ENCODE peak calls at places on chromosomes 1 and 21, in seven cellular contexts. B, A, I, K, L, Q and C are unnamed samples.

GRCh38 chr1:177385760-177386698 is 215.3 kb downstream of the BRINP2 start:
- DNase-seq in B (peak), A (no peak), I (no peak), K (no peak), L (no peak), Q (peak), C (no peak)

GRCh38 chr1:233075045-233075444 is 124.6 kb downstream of the NTPCR start:
- DNase-seq in B (no peak), A (no peak), I (no peak), K (no peak), L (no peak), Q (no peak), C (no peak)

GRCh38 chr1:173503391-173503790 is 26.3 kb downstream of the PRDX6 start:
- DNase-seq in B (peak), A (peak), I (no peak), K (no peak), L (peak), Q (no peak), C (no peak)

GRCh38 chr1:29211086-29212030 is 19.4 kb downstream of the MECR start:
- DNase-seq in B (no peak), A (no peak), I (no peak), K (no peak), L (no peak), Q (no peak), C (no peak)

GRCh38 chr1:25993197-25993951 is 4.5 kb downstream of the PAFAH2 start:
- DNase-seq in B (no peak), A (peak), I (no peak), K (no peak), L (no peak), Q (no peak), C (no peak)

GRCh38 chr1:46114925-46115603 is 17.4 kb downstream of the PIK3R3 start:
- DNase-seq in B (no peak), A (no peak), I (no peak), K (no peak), L (no peak), Q (no peak), C (no peak)

GRCh38 chr1:199723557-199723956 is 304.0 kb upstream of the NR5A2 start:
- DNase-seq in B (no peak), A (no peak), I (no peak), K (no peak), L (no peak), Q (no peak), C (no peak)

GRCh38 chr1:31215083-31215570 is 24.6 kb downstream of the NKAIN1 start:
- DNase-seq in B (peak), A (no peak), I (no peak), K (no peak), L (no peak), Q (no peak), C (no peak)

GRCh38 chr1:171142451-171143121 is 42.5 kb upstream of the FMO2 start:
- DNase-seq in B (no peak), A (no peak), I (no peak), K (no peak), L (no peak), Q (no peak), C (no peak)

GRCh38 chr1:1397839-1398523 is 1.2 kb downstream of the CCNL2 start:
- DNase-seq in B (peak), A (peak), I (no peak), K (no peak), L (peak), Q (no peak), C (no peak)

GRCh38 chr1:147669475-147670318 is 627 bp downstream of the ACP6 start:
- DNase-seq in B (peak), A (peak), I (no peak), K (no peak), L (peak), Q (no peak), C (peak)

GRCh38 chr21:45532826-45533730 is 9.2 kb downstream of the SLC19A1 start:
- DNase-seq in B (no peak), A (no peak), I (no peak), K (no peak), L (no peak), Q (no peak), C (no peak)

GRCh38 chr21:18493420-18493819 is 89.8 kb upstream of the TMPRSS15 start:
- DNase-seq in B (no peak), A (no peak), I (no peak), K (no peak), L (no peak), Q (no peak), C (no peak)

GRCh38 chr1:222167111-222167510 is 380.8 kb downstream of the HHIPL2 start:
- DNase-seq in B (peak), A (peak), I (peak), K (no peak), L (no peak), Q (peak), C (peak)

DNA sequence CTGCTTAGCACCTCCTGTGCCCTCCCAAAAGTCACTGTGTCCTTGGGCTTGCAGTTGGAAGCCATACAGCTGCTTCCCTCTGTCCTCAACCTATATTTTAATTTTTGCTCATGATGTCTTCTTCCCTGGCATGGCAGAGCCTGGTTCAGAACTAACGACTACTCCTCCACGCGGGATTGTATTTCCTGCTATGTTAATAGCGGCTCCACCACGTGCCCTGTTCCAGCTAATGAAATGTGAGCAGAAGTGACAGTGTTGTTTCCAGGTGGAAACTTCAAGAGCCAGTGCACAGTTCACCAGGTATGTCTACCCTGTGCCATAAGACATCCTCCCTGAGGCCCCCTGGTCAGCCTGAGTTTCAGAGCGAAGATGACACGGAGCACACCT is 52.1 kb downstream of the DHRS3 start:
- DNase-seq in B (no peak), A (no peak), I (no peak), K (no peak), L (no peak), Q (no peak), C (no peak)
- TF ChIP-seq JUND in B (no peak), A (no peak), I (no peak), K (no peak), L (no peak), Q (no peak), C (no peak)

DNA sequence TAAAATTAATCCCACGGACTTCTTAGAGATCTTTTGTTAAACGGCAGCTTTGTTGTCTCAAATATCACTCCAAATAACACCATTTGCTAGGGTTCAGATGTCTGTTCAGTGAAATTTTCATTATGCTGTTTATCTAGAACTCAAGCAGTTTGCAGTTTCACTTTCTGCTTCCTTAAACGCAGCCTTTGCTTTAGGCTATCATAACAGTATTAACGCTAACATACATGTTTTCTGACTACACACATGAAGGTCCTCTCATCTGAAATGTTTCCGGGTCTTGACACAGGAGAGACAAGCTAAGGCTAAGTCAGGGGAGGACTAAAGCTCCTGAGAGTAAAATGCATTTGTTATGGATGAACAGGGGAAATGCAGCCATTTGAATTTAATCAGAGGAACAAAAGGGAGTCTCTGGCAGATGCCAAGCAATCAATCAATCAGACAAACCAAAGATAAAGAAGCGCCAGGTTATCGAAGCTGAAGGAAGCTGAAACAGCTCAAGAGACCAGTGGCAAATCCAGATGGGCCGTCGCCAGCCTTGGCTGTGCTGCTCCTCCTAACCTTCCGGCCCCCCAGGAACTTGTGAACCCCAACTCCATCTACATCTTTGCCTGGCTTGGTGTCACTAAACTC is 16.9 kb downstream of the CCSAP start:
- DNase-seq in B (no peak), A (no peak), I (no peak), K (no peak), L (no peak), Q (no peak), C (no peak)
- TF ChIP-seq JUND in B (no peak), A (no peak), I (no peak), K (no peak), L (no peak), Q (no peak), C (no peak)

DNA sequence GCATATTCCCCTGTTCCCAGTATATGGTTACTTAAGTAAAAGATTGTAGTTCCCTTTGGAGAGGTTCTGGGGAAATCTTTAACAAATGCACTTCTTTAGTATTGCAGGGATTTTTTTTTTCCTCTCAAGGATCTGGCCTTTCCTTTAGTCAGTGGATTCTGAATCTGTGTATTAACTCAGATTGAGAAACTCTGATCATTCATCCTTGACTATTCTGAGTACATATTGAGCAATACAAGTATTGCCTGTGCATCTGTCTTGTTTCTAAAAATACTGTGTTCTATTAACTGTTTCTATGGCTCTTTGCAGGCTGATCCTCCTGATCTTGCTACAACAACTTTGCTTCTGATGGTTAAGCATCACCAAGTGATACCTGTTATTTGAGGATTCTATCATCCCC is 67.8 kb upstream of the FGGY start:
- DNase-seq in B (no peak), A (no peak), I (no peak), K (no peak), L (no peak), Q (no peak), C (no peak)
- TF ChIP-seq JUND in B (no peak), A (no peak), I (no peak), K (no peak), L (no peak), Q (no peak), C (no peak)

GRCh38 chr1:209172286-209172685 is 411.2 kb upstream of the CAMK1G start:
- DNase-seq in B (no peak), A (no peak), I (no peak), K (no peak), L (no peak), Q (no peak), C (no peak)
- TF ChIP-seq JUND in B (no peak), A (no peak), I (no peak), K (no peak), L (no peak), Q (no peak), C (no peak)

DNA sequence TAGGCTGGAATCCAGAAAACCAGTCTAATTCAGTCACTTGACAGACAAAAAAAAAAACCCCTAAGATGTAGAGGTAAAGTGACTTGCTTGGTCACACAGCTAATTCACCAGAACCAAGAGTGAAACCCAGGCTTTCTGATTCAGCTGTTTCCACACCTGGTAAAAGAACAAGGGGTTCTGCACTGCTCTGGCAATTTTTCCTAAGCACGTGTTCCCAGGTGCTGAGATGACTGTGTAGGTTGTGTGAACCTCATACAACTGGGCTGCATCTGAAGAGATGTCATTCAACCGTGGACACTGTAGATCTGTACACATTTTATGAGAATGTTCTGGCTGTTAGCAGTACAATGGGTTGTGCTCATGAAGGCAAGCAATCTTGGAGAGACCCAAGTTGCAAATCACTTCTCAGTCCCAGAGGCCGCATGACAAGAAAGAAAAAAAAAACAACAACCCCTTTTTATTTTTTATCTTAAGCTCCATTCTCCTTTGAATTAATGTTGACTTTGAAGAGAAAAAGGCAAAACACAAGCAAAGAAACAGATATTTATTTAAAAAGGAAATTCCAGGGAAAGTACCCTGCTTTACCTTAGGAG is 95.4 kb downstream of the INTS7 start:
- DNase-seq in B (no peak), A (no peak), I (no peak), K (no peak), L (no peak), Q (peak), C (no peak)
- TF ChIP-seq JUND in B (no peak), A (no peak), I (no peak), K (no peak), L (no peak), Q (peak), C (no peak)

GRCh38 chr1:100708476-100709062 is 11.0 kb upstream of the VCAM1 start:
- DNase-seq in B (no peak), A (no peak), I (no peak), K (no peak), L (no peak), Q (no peak), C (no peak)
- TF ChIP-seq JUND in B (no peak), A (no peak), I (no peak), K (no peak), L (no peak), Q (no peak), C (no peak)

DNA sequence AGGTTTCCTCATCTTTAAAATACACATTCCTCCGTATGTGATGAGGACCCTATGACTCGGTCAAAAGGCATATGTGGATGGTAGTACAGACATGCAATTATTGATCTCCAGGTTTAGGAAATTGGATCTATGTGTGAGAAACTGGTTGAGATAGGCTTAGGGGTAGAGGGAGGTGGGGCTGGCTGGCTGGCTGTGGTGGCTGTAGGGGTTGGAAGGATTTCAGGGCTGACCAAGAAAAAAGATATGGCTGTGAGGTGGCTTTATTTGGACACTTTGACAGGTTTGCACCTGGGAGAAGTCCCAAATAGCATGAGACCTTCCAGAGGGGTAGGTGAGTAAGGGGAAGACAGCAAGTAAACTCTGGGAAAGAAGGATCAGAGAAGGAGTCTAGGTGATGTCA is 39.6 kb upstream of the ADAM30 start:
- DNase-seq in B (no peak), A (no peak), I (no peak), K (no peak), L (no peak), Q (no peak), C (no peak)
- TF ChIP-seq JUND in B (no peak), A (no peak), I (no peak), K (no peak), L (no peak), Q (no peak), C (no peak)

DNA sequence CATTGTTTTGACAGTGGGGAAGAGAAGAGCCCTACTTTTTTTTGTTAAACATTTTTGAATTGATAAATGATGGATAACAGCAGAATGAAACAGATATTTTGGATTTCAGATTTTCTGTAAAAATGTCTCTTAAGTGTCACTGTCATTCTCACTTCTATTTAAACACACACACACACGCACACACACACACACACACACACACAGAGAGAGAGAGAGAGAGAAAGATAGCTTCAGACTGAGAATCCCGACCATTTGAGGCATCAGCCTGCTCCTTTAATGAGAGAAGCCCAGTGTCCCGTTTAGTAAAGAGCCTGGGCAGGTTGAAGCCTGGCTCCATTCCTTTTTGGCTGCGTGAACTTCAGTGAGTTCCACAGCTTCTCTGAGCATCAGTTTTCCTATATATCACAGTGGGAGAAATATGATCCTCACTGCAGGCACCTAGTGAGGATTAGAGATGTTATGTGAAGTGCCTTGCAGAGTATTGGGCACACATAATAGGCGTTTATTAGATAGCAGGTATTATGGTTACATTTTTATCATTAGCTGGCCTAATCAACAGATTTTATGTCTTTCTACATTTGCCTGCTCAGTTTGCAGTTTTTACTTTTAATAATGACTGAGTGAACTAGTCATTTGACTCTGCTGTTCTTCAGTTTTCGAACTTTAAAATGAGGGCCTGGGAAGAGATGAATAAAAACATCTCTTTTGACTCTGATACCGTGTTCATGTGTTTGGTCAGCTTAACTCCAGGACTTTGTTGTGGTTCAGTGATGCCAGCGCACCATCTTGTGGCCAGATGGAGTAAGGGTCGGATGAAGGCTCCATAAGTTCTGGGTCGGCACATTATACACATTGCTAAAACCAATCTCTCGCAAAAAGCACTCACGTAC is 78.8 kb upstream of the GPR88 start:
- DNase-seq in B (peak), A (peak), I (peak), K (no peak), L (peak), Q (peak), C (peak)
- TF ChIP-seq JUND in B (no peak), A (peak), I (no peak), K (no peak), L (no peak), Q (no peak), C (no peak)

DNA sequence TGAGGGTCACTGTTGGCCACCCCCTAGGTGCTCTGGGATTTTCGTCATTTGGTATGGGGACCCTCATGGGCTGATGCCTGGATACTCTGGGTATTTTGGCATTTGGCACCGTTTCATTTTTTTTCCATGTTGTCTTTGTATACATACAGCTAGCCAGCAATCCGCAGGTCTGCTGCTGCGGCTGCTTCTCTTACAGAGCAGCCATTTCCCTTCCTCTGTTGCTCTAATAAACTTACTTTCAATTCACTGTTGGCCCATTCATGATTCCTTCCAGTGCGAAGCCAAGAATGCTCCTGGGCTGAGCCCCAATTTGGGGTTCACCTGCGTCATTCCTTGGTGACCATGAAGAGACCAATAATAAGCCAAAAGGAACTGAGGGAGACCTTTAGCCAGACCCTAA is 21.5 kb downstream of the GON4L start:
- DNase-seq in B (no peak), A (peak), I (no peak), K (no peak), L (no peak), Q (no peak), C (no peak)
- TF ChIP-seq JUND in B (no peak), A (no peak), I (no peak), K (no peak), L (no peak), Q (no peak), C (no peak)

DNA sequence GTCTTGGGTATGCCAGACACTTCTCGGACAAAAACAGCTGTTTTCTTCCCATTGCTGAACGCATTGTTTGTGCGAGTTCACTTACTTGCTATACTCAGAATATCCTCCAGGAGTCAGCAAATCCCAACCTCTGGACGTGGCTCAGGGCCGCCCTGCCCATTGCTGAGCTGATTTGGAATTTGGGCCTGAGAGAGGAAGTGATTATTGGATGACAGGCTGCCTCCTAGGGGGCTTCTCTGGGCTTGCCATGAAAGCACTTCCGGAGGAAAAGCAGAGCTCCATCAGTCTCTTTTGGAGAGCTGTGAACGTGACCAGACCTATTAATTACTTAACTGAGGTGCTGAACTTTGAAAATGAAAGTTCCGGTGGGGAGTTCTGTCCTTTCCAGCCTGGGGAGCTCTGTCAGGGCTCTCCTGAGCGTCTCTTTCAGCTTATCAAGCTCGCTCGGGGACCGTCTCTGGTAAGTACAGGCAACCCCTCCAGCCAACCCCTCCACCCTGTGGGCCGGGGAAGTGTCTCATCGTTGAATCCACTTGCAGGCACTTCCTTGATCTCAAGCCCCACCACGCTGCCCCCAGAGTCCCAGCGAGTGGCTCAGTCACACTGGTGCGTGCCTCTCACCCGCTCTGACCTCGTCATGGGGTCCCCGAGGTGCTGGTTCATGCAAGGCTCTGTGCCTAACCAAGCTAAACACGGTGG is 76.9 kb downstream of the CLIC6 start:
- DNase-seq in B (peak), A (peak), I (peak), K (peak), L (peak), Q (peak), C (peak)
- TF ChIP-seq JUND in B (no peak), A (peak), I (no peak), K (no peak), L (no peak), Q (no peak), C (no peak)